ENCODE peak calls at places on chromosomes 7 and 10, in four cellular contexts. One of them, this sample, is unnamed.

GRCh38 chr7:127835679-127836078 is 183.7 kb downstream of the SND1 start:
- DNase-seq in WERI-Rb-1: no peak
- DNase-seq in stomach: no peak
- DNase-seq in HCT116: no peak
- DNase-seq in this sample: no peak

GRCh38 chr10:100209303-100209702 is 20.1 kb downstream of the CHUK start:
- DNase-seq in WERI-Rb-1: no peak
- DNase-seq in stomach: no peak
- DNase-seq in HCT116: no peak
- DNase-seq in this sample: no peak

GRCh38 chr10:86312701-86313270 is 53.8 kb downstream of the GRID1 start:
- DNase-seq in WERI-Rb-1: peak
- DNase-seq in stomach: no peak
- DNase-seq in HCT116: no peak
- DNase-seq in this sample: no peak

GRCh38 chr10:49415846-49416245 is 20.0 kb upstream of the DRGX start:
- DNase-seq in WERI-Rb-1: no peak
- DNase-seq in stomach: no peak
- DNase-seq in HCT116: no peak
- DNase-seq in this sample: no peak

GRCh38 chr7:154696556-154696955 is 306.4 kb downstream of the PAXIP1 start:
- DNase-seq in WERI-Rb-1: no peak
- DNase-seq in stomach: no peak
- DNase-seq in HCT116: no peak
- DNase-seq in this sample: no peak

GRCh38 chr10:79176949-79177602 is 108.3 kb downstream of the ZMIZ1 start:
- DNase-seq in WERI-Rb-1: no peak
- DNase-seq in stomach: no peak
- DNase-seq in HCT116: no peak
- DNase-seq in this sample: no peak

GRCh38 chr10:67965456-67965855 is 81.0 kb downstream of the SIRT1 start:
- DNase-seq in WERI-Rb-1: no peak
- DNase-seq in stomach: no peak
- DNase-seq in HCT116: no peak
- DNase-seq in this sample: no peak

GRCh38 chr10:76111986-76112825 is 680.8 kb downstream of the LRMDA start:
- DNase-seq in WERI-Rb-1: peak
- DNase-seq in stomach: no peak
- DNase-seq in HCT116: no peak
- DNase-seq in this sample: no peak

GRCh38 chr7:129423700-129424410 is 10.4 kb upstream of the STRIP2 start:
- DNase-seq in WERI-Rb-1: no peak
- DNase-seq in stomach: no peak
- DNase-seq in HCT116: no peak
- DNase-seq in this sample: no peak

GRCh38 chr7:132472463-132473120 is 103.7 kb downstream of the PLXNA4 start:
- DNase-seq in WERI-Rb-1: no peak
- DNase-seq in stomach: no peak
- DNase-seq in HCT116: no peak
- DNase-seq in this sample: no peak

GRCh38 chr10:11045995-11046394 is 28.3 kb downstream of the CELF2 start:
- DNase-seq in WERI-Rb-1: no peak
- DNase-seq in stomach: no peak
- DNase-seq in HCT116: no peak
- DNase-seq in this sample: no peak

GRCh38 chr7:143172354-143172753 is 10.9 kb upstream of the TAS2R39 start:
- DNase-seq in WERI-Rb-1: no peak
- DNase-seq in stomach: peak
- DNase-seq in HCT116: no peak
- DNase-seq in this sample: no peak

GRCh38 chr10:70587045-70587658 is 15.4 kb downstream of the PRF1 start:
- DNase-seq in WERI-Rb-1: peak
- DNase-seq in stomach: no peak
- DNase-seq in HCT116: no peak
- DNase-seq in this sample: no peak

GRCh38 chr10:132677096-132677904 is 108.6 kb downstream of the NKX6-2 start:
- DNase-seq in WERI-Rb-1: no peak
- DNase-seq in stomach: no peak
- DNase-seq in HCT116: no peak
- DNase-seq in this sample: no peak

GRCh38 chr10:4234661-4235060 is 449.7 kb upstream of the KLF6 start:
- DNase-seq in WERI-Rb-1: no peak
- DNase-seq in stomach: no peak
- DNase-seq in HCT116: no peak
- DNase-seq in this sample: no peak

GRCh38 chr10:30788307-30788706 is 158.8 kb upstream of the LYZL2 start:
- DNase-seq in WERI-Rb-1: no peak
- DNase-seq in stomach: no peak
- DNase-seq in HCT116: no peak
- DNase-seq in this sample: no peak

GRCh38 chr10:71293446-71294090 is 25.5 kb upstream of the SLC29A3 start:
- DNase-seq in WERI-Rb-1: no peak
- DNase-seq in stomach: no peak
- DNase-seq in HCT116: no peak
- DNase-seq in this sample: no peak

GRCh38 chr10:14953452-14954000 is 370 bp downstream of the DCLRE1C start:
- DNase-seq in WERI-Rb-1: no peak
- DNase-seq in stomach: peak
- DNase-seq in HCT116: peak
- DNase-seq in this sample: peak

GRCh38 chr10:66822801-66823200 is 103.0 kb upstream of the LRRTM3 start:
- DNase-seq in WERI-Rb-1: no peak
- DNase-seq in stomach: no peak
- DNase-seq in HCT116: no peak
- DNase-seq in this sample: no peak

GRCh38 chr7:24445041-24445440 is 128.2 kb upstream of the PALS2 start:
- DNase-seq in WERI-Rb-1: no peak
- DNase-seq in stomach: no peak
- DNase-seq in HCT116: no peak
- DNase-seq in this sample: no peak

GRCh38 chr7:19375986-19376385 is 230.8 kb upstream of the FERD3L start:
- DNase-seq in WERI-Rb-1: no peak
- DNase-seq in stomach: no peak
- DNase-seq in HCT116: no peak
- DNase-seq in this sample: no peak

GRCh38 chr7:129247087-129247486 is 22.3 kb downstream of the AHCYL2 start:
- DNase-seq in WERI-Rb-1: no peak
- DNase-seq in stomach: no peak
- DNase-seq in HCT116: no peak
- DNase-seq in this sample: no peak

GRCh38 chr7:25289522-25289921 is 61.2 kb upstream of the NPVF start:
- DNase-seq in WERI-Rb-1: no peak
- DNase-seq in stomach: no peak
- DNase-seq in HCT116: no peak
- DNase-seq in this sample: no peak

GRCh38 chr10:70053896-70054641 is 1.4 kb downstream of the MACROH2A2 start:
- DNase-seq in WERI-Rb-1: peak
- DNase-seq in stomach: no peak
- DNase-seq in HCT116: peak
- DNase-seq in this sample: no peak

GRCh38 chr7:101804642-101805401 is 12.6 kb upstream of the CUX1 start:
- DNase-seq in WERI-Rb-1: peak
- DNase-seq in stomach: peak
- DNase-seq in HCT116: peak
- DNase-seq in this sample: no peak

GRCh38 chr7:142883145-142883544 is 2.4 kb downstream of the TRPV6 start:
- DNase-seq in WERI-Rb-1: peak
- DNase-seq in stomach: no peak
- DNase-seq in HCT116: no peak
- DNase-seq in this sample: no peak

GRCh38 chr10:114398587-114399331 is 5.5 kb downstream of the AFAP1L2 start:
- DNase-seq in WERI-Rb-1: no peak
- DNase-seq in stomach: no peak
- DNase-seq in HCT116: no peak
- DNase-seq in this sample: no peak

GRCh38 chr10:78742730-78743615 is 325.8 kb upstream of the ZMIZ1 start:
- DNase-seq in WERI-Rb-1: no peak
- DNase-seq in stomach: peak
- DNase-seq in HCT116: no peak
- DNase-seq in this sample: no peak

GRCh38 chr7:8064828-8065227 is 96.2 kb downstream of the GLCCI1 start:
- DNase-seq in WERI-Rb-1: no peak
- DNase-seq in stomach: no peak
- DNase-seq in HCT116: no peak
- DNase-seq in this sample: no peak

GRCh38 chr7:240887-241421 is 48.6 kb downstream of the FAM20C start:
- DNase-seq in WERI-Rb-1: peak
- DNase-seq in stomach: no peak
- DNase-seq in HCT116: no peak
- DNase-seq in this sample: no peak

GRCh38 chr10:111076191-111076681 is 593 bp upstream of the ADRA2A start:
- DNase-seq in WERI-Rb-1: peak
- DNase-seq in stomach: peak
- DNase-seq in HCT116: peak
- DNase-seq in this sample: no peak

GRCh38 chr10:92009445-92009844 is 85.9 kb downstream of the BTAF1 start:
- DNase-seq in WERI-Rb-1: no peak
- DNase-seq in stomach: no peak
- DNase-seq in HCT116: no peak
- DNase-seq in this sample: no peak

GRCh38 chr7:132300599-132300998 is 275.7 kb downstream of the PLXNA4 start:
- DNase-seq in WERI-Rb-1: no peak
- DNase-seq in stomach: no peak
- DNase-seq in HCT116: no peak
- DNase-seq in this sample: no peak

GRCh38 chr10:29319205-29319781 is 30.4 kb downstream of the LYZL1 start:
- DNase-seq in WERI-Rb-1: no peak
- DNase-seq in stomach: no peak
- DNase-seq in HCT116: no peak
- DNase-seq in this sample: no peak

GRCh38 chr7:137835486-137836112 is 11.2 kb downstream of the DGKI start:
- DNase-seq in WERI-Rb-1: no peak
- DNase-seq in stomach: no peak
- DNase-seq in HCT116: no peak
- DNase-seq in this sample: no peak

GRCh38 chr7:137832382-137832781 is 14.4 kb downstream of the DGKI start:
- DNase-seq in WERI-Rb-1: no peak
- DNase-seq in stomach: no peak
- DNase-seq in HCT116: no peak
- DNase-seq in this sample: no peak

GRCh38 chr7:137834552-137834951 is 12.2 kb downstream of the DGKI start:
- DNase-seq in WERI-Rb-1: no peak
- DNase-seq in stomach: no peak
- DNase-seq in HCT116: no peak
- DNase-seq in this sample: no peak

GRCh38 chr7:137838706-137839315 is 8.0 kb downstream of the DGKI start:
- DNase-seq in WERI-Rb-1: peak
- DNase-seq in stomach: no peak
- DNase-seq in HCT116: no peak
- DNase-seq in this sample: no peak

GRCh38 chr7:137836113-137836509 is 10.7 kb downstream of the DGKI start:
- DNase-seq in WERI-Rb-1: no peak
- DNase-seq in stomach: no peak
- DNase-seq in HCT116: no peak
- DNase-seq in this sample: no peak
- H3K27ac ChIP-seq in WERI-Rb-1: no peak
- H3K27ac ChIP-seq in stomach: no peak
- H3K27ac ChIP-seq in HCT116: no peak
- H3K27ac ChIP-seq in this sample: no peak

GRCh38 chr7:94466516-94466915 is 43.1 kb upstream of the CASD1 start:
- DNase-seq in WERI-Rb-1: no peak
- DNase-seq in stomach: no peak
- DNase-seq in HCT116: no peak
- DNase-seq in this sample: no peak
- TF ChIP-seq CTCF in WERI-Rb-1: no peak
- TF ChIP-seq CTCF in stomach: no peak
- TF ChIP-seq CTCF in HCT116: no peak
- TF ChIP-seq CTCF in this sample: no peak

GRCh38 chr10:119677126-119677525 is 25.9 kb downstream of the BAG3 start:
- DNase-seq in WERI-Rb-1: no peak
- DNase-seq in stomach: no peak
- DNase-seq in HCT116: no peak
- DNase-seq in this sample: no peak

GRCh38 chr10:119677904-119678755 is 26.9 kb downstream of the BAG3 start:
- DNase-seq in WERI-Rb-1: no peak
- DNase-seq in stomach: no peak
- DNase-seq in HCT116: no peak
- DNase-seq in this sample: no peak

GRCh38 chr10:119679480-119679829 is 28.3 kb downstream of the BAG3 start:
- DNase-seq in WERI-Rb-1: no peak
- DNase-seq in stomach: no peak
- DNase-seq in HCT116: no peak
- DNase-seq in this sample: no peak

GRCh38 chr10:119680050-119680449 is 28.9 kb downstream of the BAG3 start:
- DNase-seq in WERI-Rb-1: no peak
- DNase-seq in stomach: no peak
- DNase-seq in HCT116: peak
- DNase-seq in this sample: no peak

DNA sequence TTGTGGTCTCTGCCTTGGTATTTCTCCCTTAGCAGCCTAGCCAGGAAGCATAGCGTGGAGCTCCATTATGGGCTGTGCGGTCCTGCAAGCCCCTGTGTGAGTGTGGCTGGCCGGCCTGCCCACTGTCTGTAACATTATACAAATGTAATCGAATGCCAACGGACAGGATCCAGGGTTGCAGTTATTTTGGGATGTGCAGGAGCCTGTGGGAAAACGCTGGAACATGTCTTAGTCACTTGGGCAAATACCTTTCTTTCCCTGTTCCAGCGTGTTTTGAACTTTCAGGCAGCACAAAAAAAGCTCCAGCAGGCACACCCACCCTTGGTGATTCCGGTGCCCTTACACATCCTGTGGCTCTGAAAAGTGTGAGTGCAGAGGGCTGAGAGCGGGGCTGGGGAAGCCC is 29.5 kb downstream of the BAG3 start:
- DNase-seq in WERI-Rb-1: no peak
- DNase-seq in stomach: no peak
- DNase-seq in HCT116: no peak
- DNase-seq in this sample: no peak
- H3K27ac ChIP-seq in WERI-Rb-1: no peak
- H3K27ac ChIP-seq in stomach: no peak
- H3K27ac ChIP-seq in HCT116: peak
- H3K27ac ChIP-seq in this sample: peak

GRCh38 chr7:37097276-37097675 is 351.4 kb downstream of the ELMO1 start:
- DNase-seq in WERI-Rb-1: no peak
- DNase-seq in stomach: no peak
- DNase-seq in HCT116: no peak
- DNase-seq in this sample: no peak
- TF ChIP-seq CTCF in WERI-Rb-1: peak
- TF ChIP-seq CTCF in stomach: no peak
- TF ChIP-seq CTCF in HCT116: peak
- TF ChIP-seq CTCF in this sample: no peak

DNA sequence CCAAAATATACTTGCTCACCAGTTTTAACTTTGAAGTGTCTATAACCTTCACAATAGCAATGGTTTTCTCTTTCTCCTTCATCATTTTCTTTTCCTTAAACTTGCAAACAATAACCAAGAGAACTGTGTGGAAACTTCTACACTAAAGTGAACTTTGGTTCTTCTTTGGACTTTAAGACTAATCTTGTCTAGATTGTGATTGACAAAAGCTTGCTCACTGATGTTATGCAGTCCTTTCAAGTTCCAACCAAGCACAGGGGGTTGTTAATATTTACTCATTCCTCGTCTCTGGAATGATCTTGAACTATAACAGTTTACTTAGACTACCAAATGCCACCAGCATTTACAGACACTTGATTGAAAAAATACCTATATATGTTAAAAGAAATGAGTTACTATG is 62.4 kb downstream of the TFEC start:
- DNase-seq in WERI-Rb-1: no peak
- DNase-seq in stomach: no peak
- DNase-seq in HCT116: no peak
- DNase-seq in this sample: no peak
- H3K27ac ChIP-seq in WERI-Rb-1: no peak
- H3K27ac ChIP-seq in stomach: no peak
- H3K27ac ChIP-seq in HCT116: no peak
- H3K27ac ChIP-seq in this sample: no peak

This sample was measured in AG04450.